ENCODE peak calls at places on chromosomes 3 and 15, in four cellular contexts. J is neuronal stem cell, G is H1, A is mesenchymal stem cell. I is an unnamed sample.

GRCh38 chr15:88989578-88989977 is 76.4 kb upstream of the MFGE8 start:
- DNase-seq in G (no peak), J (no peak), A (peak), I (peak)

GRCh38 chr15:81500081-81500480 is 126.1 kb upstream of the TMC3 start:
- DNase-seq in J (no peak), A (no peak), G (no peak), I (no peak)

GRCh38 chr3:33096103-33096868 is 660 bp downstream of the GLB1 start:
- DNase-seq in J (peak), G (no peak), A (peak), I (peak)

GRCh38 chr3:108513961-108514360 is 3.6 kb upstream of the MYH15 start:
- DNase-seq in A (no peak), J (no peak), G (no peak), I (no peak)

GRCh38 chr3:5123937-5124336 is 1.8 kb downstream of the ARL8B start:
- DNase-seq in G (no peak), J (no peak), A (no peak), I (peak)

GRCh38 chr15:69722924-69723323 is 270.3 kb downstream of the RPLP1 start:
- DNase-seq in G (no peak), A (no peak), J (no peak), I (no peak)

GRCh38 chr15:86690566-86690965 is 610.9 kb downstream of the AGBL1 start:
- DNase-seq in A (peak), J (no peak), G (no peak), I (no peak)

GRCh38 chr3:149199474-149199873 is 22.2 kb downstream of the CP start:
- DNase-seq in G (no peak), A (peak), J (no peak), I (no peak)

GRCh38 chr3:63067999-63068645 is 192.9 kb upstream of the CADPS start:
- DNase-seq in G (no peak), A (peak), J (peak), I (peak)

GRCh38 chr3:157530637-157531300 is 27.6 kb upstream of the VEPH1 start:
- DNase-seq in G (no peak), J (no peak), A (no peak), I (no peak)

GRCh38 chr3:16888785-16889607 is 4.2 kb downstream of the PLCL2 start:
- DNase-seq in G (no peak), J (no peak), A (no peak), I (peak)

GRCh38 chr15:95499397-95499796 is 831.1 kb upstream of the NR2F2 start:
- DNase-seq in A (no peak), J (no peak), G (no peak), I (no peak)

GRCh38 chr3:159627634-159628033 is 361.0 kb upstream of the IL12A start:
- DNase-seq in J (no peak), A (no peak), G (no peak), I (no peak)

GRCh38 chr15:25469377-25469776 is 30.6 kb upstream of the UBE3A start:
- DNase-seq in J (no peak), G (no peak), A (no peak), I (no peak)

GRCh38 chr3:115279939-115280338 is 132.9 kb upstream of the ZBTB20 start:
- DNase-seq in G (no peak), J (no peak), A (peak), I (no peak)

GRCh38 chr3:63413523-63413922 is 135.4 kb downstream of the SYNPR start:
- DNase-seq in A (no peak), G (no peak), J (no peak), I (no peak)

GRCh38 chr15:29925227-29926082 is 103.2 kb upstream of the TJP1 start:
- DNase-seq in G (peak), A (peak), J (peak), I (peak)

GRCh38 chr3:140186421-140186920 is 251.5 kb downstream of the CLSTN2 start:
- DNase-seq in G (no peak), J (no peak), A (no peak), I (no peak)

GRCh38 chr3:15708882-15709677 is 88.7 kb downstream of the ANKRD28 start:
- DNase-seq in G (no peak), A (peak), J (no peak), I (peak)

GRCh38 chr15:41499109-41499851 is 5.6 kb downstream of the ITPKA start:
- DNase-seq in A (no peak), J (no peak), G (no peak), I (no peak)

GRCh38 chr3:182364723-182365650 is 428.3 kb upstream of the ATP11B start:
- DNase-seq in J (no peak), G (no peak), A (peak), I (no peak)

GRCh38 chr15:78536134-78536533 is 4.1 kb upstream of the PSMA4 start:
- DNase-seq in A (peak), J (no peak), G (no peak), I (no peak)

GRCh38 chr15:95932141-95932540 is 398.4 kb upstream of the NR2F2 start:
- DNase-seq in G (no peak), A (no peak), J (no peak), I (no peak)

GRCh38 chr15:99068186-99068585 is 36.7 kb upstream of the SYNM start:
- DNase-seq in J (no peak), G (no peak), A (no peak), I (no peak)

GRCh38 chr15:47356297-47356696 is 361.0 kb upstream of the SEMA6D start:
- DNase-seq in G (no peak), J (no peak), A (no peak), I (no peak)

GRCh38 chr3:62833538-62833937 is 41.7 kb downstream of the CADPS start:
- DNase-seq in J (no peak), A (no peak), G (no peak), I (peak)

GRCh38 chr15:88701561-88702095 is 62.8 kb downstream of the ISG20 start:
- DNase-seq in G (no peak), A (peak), J (no peak), I (peak)

GRCh38 chr15:75750261-75751050 is 37.8 kb upstream of the CSPG4 start:
- DNase-seq in G (no peak), A (no peak), J (no peak), I (no peak)

GRCh38 chr3:90102146-90102545 is 994.7 kb downstream of the EPHA3 start:
- DNase-seq in G (no peak), A (no peak), J (no peak), I (no peak)

GRCh38 chr3:190594171-190594570 is 80.3 kb downstream of the IL1RAP start:
- DNase-seq in J (no peak), A (no peak), G (no peak), I (peak)

GRCh38 chr15:64991536-64992135 is 1.9 kb upstream of the SPG21 start:
- DNase-seq in A (peak), G (no peak), J (no peak), I (no peak)

GRCh38 chr3:145055375-145056076 is 1083.9 kb downstream of the DIPK2A start:
- DNase-seq in A (no peak), J (no peak), G (no peak), I (no peak)

GRCh38 chr15:88650556-88650955 is 11.7 kb downstream of the ISG20 start:
- DNase-seq in G (no peak), A (no peak), J (no peak), I (no peak)

GRCh38 chr3:133573054-133573628 is 345 bp upstream of the CDV3 start:
- DNase-seq in G (peak), A (peak), J (peak), I (peak)

GRCh38 chr15:38440353-38441129 is 13.4 kb upstream of the FAM98B start:
- DNase-seq in G (peak), A (peak), J (peak), I (peak)

GRCh38 chr15:77030928-77031375 is 36.0 kb downstream of the PSTPIP1 start:
- DNase-seq in A (no peak), G (no peak), J (no peak), I (no peak)

GRCh38 chr3:187931111-187931510 is 185.8 kb upstream of the BCL6 start:
- DNase-seq in A (no peak), G (no peak), J (no peak), I (no peak)

GRCh38 chr15:59371458-59372351 is 966 bp downstream of the MYO1E start:
- DNase-seq in J (no peak), A (no peak), G (no peak), I (peak)

GRCh38 chr15:70147778-70148177 is 50.1 kb upstream of the TLE3 start:
- DNase-seq in G (no peak), J (no peak), A (no peak), I (no peak)

GRCh38 chr15:28086175-28086703 is 12.9 kb downstream of the OCA2 start:
- DNase-seq in J (no peak), G (no peak), A (peak), I (peak)

GRCh38 chr3:58564456-58565160 is 12.6 kb downstream of the FAM107A start:
- DNase-seq in G (no peak), A (peak), J (no peak), I (peak)
- H2AK5ac ChIP-seq in G (peak), A (peak), J (peak), I (no peak)

GRCh38 chr3:152235709-152236298 is 32.9 kb upstream of the MBNL1 start:
- DNase-seq in J (no peak), G (no peak), A (peak), I (no peak)
- H3K4me3 ChIP-seq in J (no peak), G (no peak), A (no peak), I (no peak)

GRCh38 chr3:12663311-12663935 is 494 bp downstream of the RAF1 start:
- DNase-seq in A (no peak), J (no peak), G (no peak), I (peak)
- H2BK12ac ChIP-seq in A (peak), J (no peak), G (no peak), I (peak)

GRCh38 chr15:68441045-68441743 is 9.2 kb upstream of the ITGA11 start:
- DNase-seq in G (no peak), A (peak), J (no peak), I (no peak)

GRCh38 chr15:68436680-68437079 is 4.7 kb upstream of the ITGA11 start:
- DNase-seq in J (no peak), G (no peak), A (no peak), I (no peak)

GRCh38 chr15:68442041-68442440 is 10.1 kb upstream of the ITGA11 start:
- DNase-seq in J (no peak), A (peak), G (no peak), I (no peak)

GRCh38 chr15:68439506-68439905 is 7.5 kb upstream of the ITGA11 start:
- DNase-seq in A (no peak), G (no peak), J (no peak), I (no peak)

DNA sequence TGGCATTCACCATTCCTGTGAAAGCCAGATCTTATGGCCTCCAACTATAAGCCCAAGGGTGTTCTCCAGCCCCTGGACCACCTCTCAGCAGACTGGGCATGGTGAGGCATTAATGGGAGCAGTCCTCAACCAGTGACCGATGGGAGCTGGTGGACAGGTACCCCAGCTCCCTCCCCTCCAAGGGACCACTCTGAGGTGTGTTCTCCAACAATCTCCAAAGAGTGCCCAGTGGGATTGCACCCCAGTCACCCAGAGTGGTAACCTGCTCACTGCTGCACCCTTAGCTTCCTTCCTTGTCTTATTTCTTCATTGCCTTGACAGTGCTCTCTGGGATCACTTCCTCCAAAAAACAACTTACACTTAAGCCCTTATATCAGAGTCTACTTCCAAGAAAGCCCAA is 8.2 kb upstream of the ITGA11 start:
- DNase-seq in J (no peak), A (no peak), G (no peak), I (no peak)
- H2AK5ac ChIP-seq in J (no peak), A (no peak), G (no peak), I (no peak)

GRCh38 chr15:50046159-50046558 is 72.9 kb downstream of the ATP8B4 start:
- DNase-seq in A (no peak), G (no peak), J (no peak), I (no peak)
- H3K4me3 ChIP-seq in A (no peak), G (no peak), J (no peak), I (no peak)

GRCh38 chr3:14144423-14145075 is 19.7 kb downstream of the TMEM43 start:
- DNase-seq in A (peak), J (peak), G (no peak), I (peak)

GRCh38 chr3:14142567-14143270 is 17.9 kb downstream of the TMEM43 start:
- DNase-seq in A (peak), G (no peak), J (no peak), I (peak)

GRCh38 chr3:14143271-14143605 is 18.4 kb downstream of the TMEM43 start:
- DNase-seq in J (no peak), G (no peak), A (peak), I (peak)

GRCh38 chr3:14145236-14145635 is 20.4 kb downstream of the TMEM43 start:
- DNase-seq in G (no peak), J (no peak), A (peak), I (peak)

GRCh38 chr3:14143826-14144225 is 19.0 kb downstream of the TMEM43 start:
- DNase-seq in G (no peak), A (peak), J (no peak), I (peak)
- H2BK12ac ChIP-seq in G (no peak), A (no peak), J (no peak), I (peak)

GRCh38 chr3:151213881-151214280 is 10.9 kb upstream of the GPR171 start:
- DNase-seq in A (peak), J (no peak), G (no peak), I (no peak)
- H2AK5ac ChIP-seq in A (no peak), J (no peak), G (no peak), I (no peak)